ENCODE peak calls at places on chromosomes 1 and 21, in four cellular contexts. L, J, Z and P are unnamed samples.

GRCh38 chr1:66729130-66729922 is 22.9 kb upstream of the DYNLT5 start:
- DNase-seq in L (no peak), J (no peak), Z (no peak), P (no peak)

GRCh38 chr1:23370270-23370743 is 671 bp upstream of the ZNF436 start:
- DNase-seq in L (no peak), J (no peak), Z (no peak), P (no peak)

GRCh38 chr21:44950351-44950750 is 10.5 kb downstream of the SLX9 start:
- DNase-seq in L (no peak), J (no peak), Z (no peak), P (no peak)

GRCh38 chr1:42524330-42524729 is 61.2 kb downstream of the CCDC30 start:
- DNase-seq in L (no peak), J (no peak), Z (no peak), P (no peak)

GRCh38 chr1:113416515-113416914 is 26.2 kb downstream of the MAGI3 start:
- DNase-seq in L (no peak), J (no peak), Z (no peak), P (no peak)

GRCh38 chr1:160954158-160955104 is at the start of gene ITLN2:
- DNase-seq in L (peak), J (peak), Z (no peak), P (no peak)

GRCh38 chr1:116540088-116540487 is 30.7 kb downstream of the CD58 start:
- DNase-seq in L (no peak), J (no peak), Z (no peak), P (no peak)

GRCh38 chr1:66940968-66941367 is 16.2 kb downstream of the MIER1 start:
- DNase-seq in L (no peak), J (no peak), Z (no peak), P (no peak)

GRCh38 chr1:228162286-228163003 is 3.2 kb upstream of the IBA57 start:
- DNase-seq in L (peak), J (no peak), Z (peak), P (no peak)

GRCh38 chr1:9652379-9653194 is 1.1 kb downstream of the PIK3CD start:
- DNase-seq in L (no peak), J (peak), Z (no peak), P (no peak)

GRCh38 chr1:55339681-55340080 is 124.5 kb upstream of the USP24 start:
- DNase-seq in L (no peak), J (no peak), Z (no peak), P (no peak)

GRCh38 chr1:77970192-77970591 is 8.7 kb downstream of the FUBP1 start:
- DNase-seq in L (no peak), J (no peak), Z (no peak), P (no peak)

GRCh38 chr1:246131095-246131494 is 376.0 kb downstream of the SMYD3 start:
- DNase-seq in L (no peak), J (no peak), Z (no peak), P (no peak)

GRCh38 chr1:17475729-17476128 is 36.3 kb upstream of the RCC2 start:
- DNase-seq in L (no peak), J (peak), Z (no peak), P (no peak)

GRCh38 chr1:246724725-246725095 is 501 bp downstream of the SCCPDH start:
- DNase-seq in L (peak), J (no peak), Z (no peak), P (peak)

GRCh38 chr1:216210081-216210480 is 213.2 kb downstream of the USH2A start:
- DNase-seq in L (no peak), J (no peak), Z (no peak), P (no peak)

GRCh38 chr1:29362764-29363163 is 126.4 kb downstream of the PTPRU start:
- DNase-seq in L (no peak), J (no peak), Z (no peak), P (no peak)

GRCh38 chr1:201673912-201674311 is 135.0 kb downstream of the NAV1 start:
- DNase-seq in L (no peak), J (no peak), Z (no peak), P (no peak)

GRCh38 chr1:84834419-84835064 is 58.5 kb downstream of the LPAR3 start:
- DNase-seq in L (no peak), J (no peak), Z (no peak), P (no peak)

GRCh38 chr1:16167331-16168143 is 11.7 kb upstream of the EPHA2 start:
- DNase-seq in L (peak), J (peak), Z (no peak), P (no peak)
- TF ChIP-seq EP300 in L (no peak), J (no peak), Z (no peak), P (no peak)

DNA sequence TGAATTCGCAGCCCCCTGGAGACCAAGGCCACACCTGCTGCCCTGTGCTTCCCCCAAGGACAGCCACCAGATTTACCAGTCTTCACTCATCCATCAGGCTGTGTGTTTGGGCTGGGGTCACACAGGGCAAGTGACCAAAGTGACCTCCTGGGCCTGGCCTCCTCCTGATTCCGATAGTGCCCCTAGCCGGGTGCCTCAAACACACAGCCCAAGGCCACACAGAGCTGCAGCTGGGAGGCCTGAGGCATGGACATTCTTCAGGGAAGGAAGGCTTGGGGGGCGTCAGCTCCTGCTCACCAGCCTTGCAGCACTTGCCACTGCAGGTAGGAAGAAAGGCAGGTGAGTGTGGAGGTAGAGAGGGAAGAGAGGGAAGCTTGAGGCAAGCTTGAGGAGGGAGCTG is 181.3 kb downstream of the RUNX1 start:
- DNase-seq in L (no peak), J (no peak), Z (no peak), P (no peak)
- TF ChIP-seq EP300 in L (no peak), J (no peak), Z (no peak), P (no peak)

GRCh38 chr1:2358072-2358471 is 33.3 kb downstream of the MORN1 start:
- DNase-seq in L (no peak), J (no peak), Z (no peak), P (no peak)

GRCh38 chr1:2356401-2356800 is 35.0 kb downstream of the MORN1 start:
- DNase-seq in L (no peak), J (no peak), Z (no peak), P (no peak)

GRCh38 chr1:2358651-2359640 is 32.4 kb downstream of the MORN1 start:
- DNase-seq in L (no peak), J (no peak), Z (no peak), P (no peak)

GRCh38 chr1:2355408-2356261 is 35.7 kb downstream of the MORN1 start:
- DNase-seq in L (no peak), J (no peak), Z (no peak), P (no peak)

GRCh38 chr1:2356911-2357845 is 34.2 kb downstream of the MORN1 start:
- DNase-seq in L (no peak), J (no peak), Z (no peak), P (no peak)
- TF ChIP-seq EP300 in L (no peak), J (no peak), Z (no peak), P (no peak)

DNA sequence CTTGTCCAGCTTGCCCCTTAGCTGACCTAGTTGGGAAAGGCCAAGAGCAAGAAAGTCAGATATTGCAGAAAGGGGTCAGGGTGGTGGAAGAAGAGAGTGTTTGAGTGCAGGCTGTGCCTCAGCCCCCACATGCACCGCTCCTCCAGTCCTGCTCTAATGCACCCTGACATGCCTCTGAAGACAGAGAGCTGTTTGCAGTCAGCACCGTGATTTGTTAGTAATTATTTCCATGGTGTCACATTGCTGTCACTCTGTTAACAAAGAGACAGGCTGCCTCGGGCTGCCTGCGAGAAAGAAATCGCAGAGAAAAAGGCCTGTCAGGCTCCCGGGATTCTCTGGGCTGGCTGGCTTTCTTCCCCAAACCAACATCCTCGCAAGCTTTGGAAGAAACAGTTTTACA is 58.3 kb downstream of the ERI3 start:
- DNase-seq in L (no peak), J (no peak), Z (no peak), P (no peak)
- TF ChIP-seq EP300 in L (no peak), J (no peak), Z (no peak), P (no peak)

GRCh38 chr1:233113009-233113712 is 162.8 kb downstream of the NTPCR start:
- DNase-seq in L (peak), J (no peak), Z (peak), P (peak)
- TF ChIP-seq EP300 in L (no peak), J (peak), Z (no peak), P (peak)

DNA sequence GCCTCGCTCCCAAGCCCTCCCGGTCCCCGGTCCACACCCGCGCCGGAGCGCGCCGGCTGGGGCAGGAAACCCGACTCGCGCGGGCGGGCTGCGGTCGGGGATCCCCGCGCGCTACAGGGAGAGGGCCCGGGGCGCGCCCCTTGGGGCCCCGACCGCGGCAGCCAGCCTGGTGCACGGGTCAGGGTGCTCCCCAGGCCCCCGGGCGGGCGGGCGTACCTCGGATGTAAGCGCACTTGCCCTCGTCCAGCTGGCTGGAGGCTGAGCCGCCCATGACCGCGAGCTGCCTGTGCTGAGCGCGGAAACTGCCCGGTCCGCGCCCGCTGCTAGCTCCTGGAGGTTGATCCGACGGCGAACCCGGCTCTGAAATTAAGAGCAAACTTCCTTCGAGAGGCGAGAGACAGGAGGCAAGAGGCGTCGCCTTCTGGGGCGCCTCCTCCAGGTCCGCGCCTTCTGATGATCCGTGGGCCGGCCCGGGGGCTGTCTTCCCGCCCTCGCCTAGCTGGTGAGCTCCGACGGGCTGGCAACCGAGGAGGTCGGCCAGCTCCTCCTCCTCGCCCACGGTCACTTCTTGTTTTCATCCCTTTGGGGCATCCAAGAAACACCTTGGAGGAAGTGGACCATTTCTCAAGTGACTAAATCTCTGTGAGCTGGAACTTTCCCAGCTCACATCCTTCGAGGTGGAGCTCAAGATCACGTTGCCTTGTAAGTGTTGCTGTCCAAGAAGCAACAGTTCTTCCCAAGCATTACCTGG is at the start of gene NIBAN1:
- DNase-seq in L (peak), J (peak), Z (peak), P (peak)
- TF ChIP-seq EP300 in L (no peak), J (no peak), Z (no peak), P (no peak)

DNA sequence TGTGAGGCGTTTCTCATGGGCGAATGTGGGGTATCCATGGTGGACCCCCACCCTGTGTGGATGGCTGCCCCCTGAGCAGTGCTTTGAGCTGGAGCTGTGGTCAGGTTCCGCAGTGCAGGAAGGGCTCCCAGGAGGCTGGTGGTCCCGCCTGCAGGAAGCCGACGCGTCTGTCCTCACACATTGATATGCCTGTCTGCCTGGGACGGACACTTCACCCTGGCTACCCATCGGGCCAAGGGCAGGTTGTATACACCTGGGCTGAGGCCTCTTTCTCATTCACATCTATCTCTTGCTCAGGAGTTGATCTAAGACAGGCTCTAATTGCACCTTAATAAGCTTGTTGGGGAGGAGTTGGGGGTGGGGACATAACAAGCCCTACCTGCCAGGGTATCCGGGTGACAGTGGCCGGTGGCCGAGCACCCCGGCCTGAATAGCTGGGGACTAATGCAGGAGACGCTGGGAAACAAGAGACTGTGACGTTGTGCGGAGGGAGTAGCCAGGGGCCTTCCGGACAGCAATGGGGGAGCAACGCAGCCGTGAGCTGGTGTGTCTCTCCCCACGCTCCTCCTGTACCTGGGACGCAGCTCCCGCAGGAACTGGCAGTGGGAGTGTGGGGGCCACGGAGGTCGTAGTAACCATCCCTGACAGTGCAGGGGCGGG is 21.7 kb downstream of the PDXK start:
- DNase-seq in L (peak), J (peak), Z (no peak), P (peak)
- TF ChIP-seq EP300 in L (no peak), J (no peak), Z (no peak), P (peak)

GRCh38 chr1:207645632-207646081 is 724 bp downstream of the CR1L start:
- DNase-seq in L (no peak), J (no peak), Z (no peak), P (no peak)

GRCh38 chr1:207649204-207649753 is 4.3 kb downstream of the CR1L start:
- DNase-seq in L (no peak), J (no peak), Z (no peak), P (no peak)

GRCh38 chr1:207644852-207645631 is at the start of gene CR1L:
- DNase-seq in L (peak), J (peak), Z (peak), P (peak)

GRCh38 chr1:207647966-207648906 is 3.3 kb downstream of the CR1L start:
- DNase-seq in L (no peak), J (no peak), Z (no peak), P (no peak)

GRCh38 chr1:207646891-207647290 is 2.0 kb downstream of the CR1L start:
- DNase-seq in L (no peak), J (no peak), Z (no peak), P (no peak)
- TF ChIP-seq EP300 in L (no peak), J (no peak), Z (no peak), P (no peak)